ENCODE peak calls at places on chromosomes 7 and 10, in seven cellular contexts. L, G, W, V, U, F and Q are unnamed samples.

GRCh38 chr10:110389250-110389649 is 84.5 kb upstream of the SMNDC1 start:
- DNase-seq in L (no peak), G (no peak), W (no peak), V (no peak), U (no peak), F (no peak), Q (no peak)

GRCh38 chr10:69061305-69062161 is 26.4 kb upstream of the SRGN start:
- DNase-seq in L (no peak), G (peak), W (no peak), V (peak), U (no peak), F (no peak), Q (peak)

GRCh38 chr7:94145602-94146001 is 141.4 kb upstream of the BET1 start:
- DNase-seq in L (no peak), G (peak), W (no peak), V (peak), U (no peak), F (no peak), Q (no peak)

GRCh38 chr10:105868935-105869334 is 1227.8 kb downstream of the SORCS3 start:
- DNase-seq in L (no peak), G (no peak), W (no peak), V (no peak), U (no peak), F (no peak), Q (no peak)

GRCh38 chr7:82897500-82897899 is 265.2 kb downstream of the PCLO start:
- DNase-seq in L (no peak), G (no peak), W (no peak), V (no peak), U (no peak), F (no peak), Q (no peak)

GRCh38 chr7:21943436-21943835 is 2.3 kb downstream of the CDCA7L start:
- DNase-seq in L (no peak), G (no peak), W (no peak), V (no peak), U (no peak), F (no peak), Q (no peak)

GRCh38 chr10:116836087-116836486 is 13.2 kb upstream of the ENO4 start:
- DNase-seq in L (peak), G (no peak), W (peak), V (no peak), U (peak), F (peak), Q (no peak)

GRCh38 chr10:132104062-132104461 is 38.3 kb downstream of the JAKMIP3 start:
- DNase-seq in L (no peak), G (no peak), W (no peak), V (no peak), U (no peak), F (no peak), Q (no peak)

GRCh38 chr10:111082102-111082975 is 5.5 kb downstream of the ADRA2A start:
- DNase-seq in L (peak), G (no peak), W (no peak), V (no peak), U (no peak), F (no peak), Q (no peak)

DNA sequence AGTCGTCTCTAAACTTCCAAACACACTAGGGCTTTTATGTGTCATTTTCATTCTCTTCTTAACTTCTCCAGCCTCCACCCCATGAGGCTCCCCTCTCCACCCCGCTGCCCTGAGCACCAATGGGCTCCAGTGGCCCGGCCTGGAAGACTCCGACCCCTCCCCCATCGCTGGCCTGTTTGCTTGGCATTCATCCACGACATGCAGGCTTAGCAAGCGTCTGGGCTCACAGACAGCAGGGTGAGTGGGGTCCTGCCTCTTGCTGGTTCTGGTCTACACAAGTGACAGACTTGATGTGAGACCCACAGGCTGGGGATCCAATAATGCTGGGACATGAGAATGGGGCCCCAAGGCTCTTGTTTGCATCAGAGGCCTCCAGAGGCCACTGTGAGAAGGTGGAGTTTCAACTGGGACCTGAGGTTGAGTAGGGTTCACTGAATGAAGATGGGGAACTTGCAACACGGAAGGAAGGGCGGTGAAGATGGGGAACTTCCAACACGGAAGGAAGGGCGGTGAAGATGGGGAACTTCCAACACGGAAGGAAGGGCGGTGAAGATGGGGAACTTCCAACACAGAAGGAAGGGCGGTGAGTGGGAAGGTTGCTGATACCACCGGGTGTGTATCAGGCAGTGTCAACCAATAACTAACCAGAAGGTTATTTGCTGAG is 14.0 kb downstream of the KNDC1 start:
- DNase-seq in L (no peak), G (no peak), W (no peak), V (no peak), U (no peak), F (no peak), Q (no peak)
- H3K4ac ChIP-seq in L (no peak), G (no peak), W (no peak), V (no peak), U (no peak), F (no peak), Q (no peak)

GRCh38 chr10:8128511-8128910 is 74.0 kb downstream of the GATA3 start:
- DNase-seq in L (no peak), G (no peak), W (no peak), V (no peak), U (no peak), F (no peak), Q (no peak)
- H3K23ac ChIP-seq in L (no peak), G (no peak), W (no peak), V (no peak), U (no peak), F (no peak), Q (no peak)

DNA sequence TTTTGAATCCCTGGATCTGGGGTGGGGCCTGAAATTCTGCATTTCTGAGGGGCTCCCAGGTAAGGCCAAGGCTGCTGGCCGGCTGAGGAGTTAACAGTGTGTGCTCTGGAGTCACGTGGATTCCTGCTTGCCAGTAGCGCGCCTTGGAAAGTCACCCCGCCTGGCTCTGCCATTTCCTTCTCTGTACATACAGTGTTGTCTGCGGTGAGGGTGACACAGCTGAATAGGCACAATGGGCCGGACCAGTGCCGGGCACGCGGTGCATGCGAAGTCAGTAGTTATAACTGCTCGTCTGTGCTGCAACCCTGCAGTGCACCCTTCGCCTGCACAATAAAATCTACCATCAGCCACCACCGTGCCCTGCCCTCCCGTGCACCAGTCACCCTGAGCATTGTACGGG is 68.0 kb upstream of the EEPD1 start:
- DNase-seq in L (no peak), G (no peak), W (no peak), V (no peak), U (no peak), F (no peak), Q (no peak)
- H3K4ac ChIP-seq in L (no peak), G (no peak), W (no peak), V (no peak), U (no peak), F (no peak), Q (no peak)

DNA sequence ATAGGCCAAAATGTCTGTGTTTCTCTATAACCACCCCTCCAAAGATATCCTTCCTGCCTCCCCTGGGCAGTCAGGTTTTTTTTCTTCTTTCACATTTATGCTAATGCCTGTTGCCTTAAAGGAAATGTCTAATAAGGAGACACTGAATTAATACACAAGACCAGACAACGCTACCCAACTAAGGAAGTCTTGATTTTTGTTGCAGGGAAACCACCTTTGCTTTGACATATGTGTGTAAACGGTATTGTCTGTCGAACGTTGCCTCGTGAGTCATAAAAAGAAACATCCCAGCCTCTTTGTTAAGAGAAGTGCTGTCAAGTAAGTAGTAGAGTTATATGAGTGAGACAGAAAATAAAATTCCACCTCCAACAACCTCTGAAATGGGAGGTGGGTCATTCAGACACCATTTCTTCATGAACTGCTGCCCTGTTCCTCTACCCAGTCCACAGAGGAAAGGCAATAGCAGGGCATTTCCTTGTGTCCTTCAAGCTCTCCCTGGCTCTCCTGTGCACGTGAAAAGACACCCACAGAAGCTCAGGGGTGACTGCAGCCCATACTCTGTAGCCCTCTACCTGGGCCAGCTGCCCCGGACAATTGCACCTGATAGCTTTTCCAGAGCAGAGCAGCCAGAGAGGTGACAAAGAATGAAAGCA is 10.2 kb downstream of the ST8SIA6 start:
- DNase-seq in L (no peak), G (peak), W (no peak), V (no peak), U (no peak), F (no peak), Q (no peak)
- H3K23ac ChIP-seq in L (no peak), G (no peak), W (no peak), V (no peak), U (no peak), F (no peak), Q (no peak)

DNA sequence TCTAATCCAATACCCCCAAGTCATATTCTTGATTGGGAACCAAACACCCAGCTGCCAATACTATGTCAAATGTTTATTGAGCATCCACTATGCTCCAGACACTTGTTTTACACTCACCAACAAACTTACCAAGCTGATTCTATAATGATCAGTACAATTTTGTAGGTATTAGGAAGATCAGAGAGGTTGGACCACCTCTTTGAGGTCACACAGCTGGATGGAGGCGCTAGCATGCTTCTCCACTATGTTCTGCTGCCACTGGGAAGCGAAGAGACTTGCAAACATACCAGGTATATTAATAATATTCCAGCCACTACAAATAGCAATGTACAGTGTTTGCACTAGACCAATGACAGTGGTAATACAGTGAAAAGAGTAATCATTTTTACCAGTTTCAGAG is 25.6 kb upstream of the SEPHS1 start:
- DNase-seq in L (no peak), G (no peak), W (no peak), V (no peak), U (no peak), F (no peak), Q (no peak)
- H3K4ac ChIP-seq in L (no peak), G (no peak), W (no peak), V (no peak), U (no peak), F (no peak), Q (no peak)

DNA sequence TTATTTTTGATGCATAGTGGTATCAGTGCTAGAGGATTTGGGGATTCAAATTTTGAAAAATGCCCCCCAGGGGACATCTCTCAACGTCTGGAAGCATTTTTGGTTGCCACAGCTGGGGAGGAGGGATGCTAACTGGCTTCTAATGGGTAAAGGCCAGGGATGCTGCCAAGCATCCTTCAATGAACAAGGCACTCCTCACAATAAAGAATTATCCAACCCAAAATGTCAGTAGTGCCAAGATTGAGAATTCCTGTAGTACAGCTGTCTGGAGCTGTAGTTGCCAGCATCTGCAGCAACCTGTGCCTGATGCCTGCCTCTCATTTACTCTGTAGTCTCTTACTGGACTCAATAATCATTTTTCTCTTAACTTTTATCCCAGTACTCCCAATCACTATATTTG is 53.5 kb downstream of the SEPTIN7 start:
- DNase-seq in L (no peak), G (no peak), W (no peak), V (no peak), U (no peak), F (no peak), Q (no peak)
- H3K23ac ChIP-seq in L (no peak), G (no peak), W (no peak), V (no peak), U (no peak), F (no peak), Q (no peak)

GRCh38 chr7:9945882-9946281 is 1027.8 kb upstream of the PHF14 start:
- DNase-seq in L (no peak), G (no peak), W (no peak), V (peak), U (peak), F (no peak), Q (no peak)

GRCh38 chr7:9939171-9939570 is 1034.5 kb upstream of the PHF14 start:
- DNase-seq in L (no peak), G (no peak), W (no peak), V (peak), U (no peak), F (no peak), Q (no peak)

DNA sequence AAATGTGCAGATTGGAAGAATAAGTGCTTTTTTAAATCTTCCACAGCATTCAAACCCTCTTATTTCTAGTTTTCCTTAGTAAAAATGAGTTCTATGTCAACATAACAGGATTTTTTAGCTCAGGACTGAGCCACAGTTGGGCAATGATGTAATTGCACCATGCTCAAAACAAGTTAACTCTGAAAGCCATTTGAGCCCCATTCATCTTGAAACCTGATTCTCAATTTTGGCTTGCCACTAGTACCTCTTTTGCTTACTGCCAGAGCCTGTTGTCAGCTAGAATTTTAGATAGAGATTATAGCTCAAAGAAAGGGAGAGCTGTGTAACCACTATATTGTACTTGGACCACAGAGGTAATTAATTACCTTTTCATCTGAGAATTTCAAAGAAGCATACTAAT is 1028.5 kb upstream of the PHF14 start:
- DNase-seq in L (no peak), G (no peak), W (no peak), V (no peak), U (no peak), F (no peak), Q (no peak)
- H3K4ac ChIP-seq in L (no peak), G (no peak), W (no peak), V (no peak), U (no peak), F (no peak), Q (no peak)

DNA sequence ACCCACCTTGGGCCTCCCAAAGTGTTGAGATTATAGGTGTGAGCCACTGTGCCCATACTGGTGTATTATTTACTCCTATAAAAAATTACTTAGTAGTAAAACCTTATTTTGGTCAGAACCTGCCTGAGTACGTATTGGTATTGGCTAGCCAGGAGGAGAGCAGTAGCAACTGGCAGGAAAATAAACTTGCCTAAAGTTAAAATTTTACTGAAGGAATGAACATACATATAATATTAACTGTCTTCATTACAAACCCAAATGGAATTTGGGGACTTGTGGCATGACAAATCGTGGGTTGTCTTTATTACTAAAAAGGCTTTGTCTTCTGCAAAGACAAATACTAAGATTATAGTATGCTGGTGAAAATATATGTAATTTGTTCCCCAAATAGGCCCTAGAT is 8.4 kb downstream of the RAB18 start:
- DNase-seq in L (no peak), G (peak), W (no peak), V (no peak), U (no peak), F (no peak), Q (no peak)
- H3K23ac ChIP-seq in L (no peak), G (no peak), W (no peak), V (no peak), U (no peak), F (no peak), Q (no peak)

GRCh38 chr7:1659696-1660095 is 10.4 kb upstream of the ELFN1 start:
- DNase-seq in L (no peak), G (peak), W (no peak), V (peak), U (no peak), F (no peak), Q (no peak)
- H3K4ac ChIP-seq in L (no peak), G (no peak), W (no peak), V (no peak), U (no peak), F (no peak), Q (no peak)